ENCODE peak calls at places on chromosomes 6 and 20, in eight cellular contexts. O is mucosa of descending colon, P is heart left ventricle, A is fibroblast of villous mesenchyme, I is uterus, Z is ovary, Q is tibial nerve, L is fibroblast of the aortic adventitia. X is an unnamed sample.

GRCh38 chr6:30411515-30412207 is 66.7 kb downstream of the RPP21 start:
- DNase-seq in Q (no peak), L (peak), Z (no peak), A (peak), P (peak), I (no peak), O (peak), X (peak)

GRCh38 chr6:168990352-168990751 is 263.3 kb downstream of the THBS2 start:
- DNase-seq in L (no peak), I (no peak), A (no peak), P (no peak), O (no peak), Q (no peak), Z (no peak), X (no peak)

GRCh38 chr20:23361108-23361650 is 803 bp upstream of the GZF1 start:
- DNase-seq in O (no peak), A (peak), P (no peak), I (peak), Z (peak), Q (no peak), L (peak), X (peak)

GRCh38 chr20:63373996-63374395 is 12.8 kb upstream of the CHRNA4 start:
- DNase-seq in L (no peak), Z (no peak), P (no peak), O (no peak), A (no peak), Q (no peak), I (no peak), X (no peak)

GRCh38 chr20:3045042-3045815 is 623 bp upstream of the MRPS26 start:
- DNase-seq in I (peak), P (no peak), Z (no peak), A (peak), L (peak), O (no peak), Q (peak), X (peak)

GRCh38 chr6:46010771-46011170 is 4.9 kb downstream of the CLIC5 start:
- DNase-seq in I (no peak), L (no peak), A (no peak), P (peak), Z (no peak), Q (no peak), O (no peak), X (no peak)

GRCh38 chr6:112253842-112254816 is at the start of gene LAMA4:
- DNase-seq in Z (peak), Q (no peak), A (peak), P (peak), O (peak), I (peak), L (peak), X (peak)

GRCh38 chr6:19782588-19782987 is 54.6 kb upstream of the ID4 start:
- DNase-seq in I (no peak), Q (no peak), O (no peak), Z (no peak), L (no peak), A (no peak), P (no peak), X (no peak)

GRCh38 chr6:15754035-15754705 is 91.3 kb upstream of the DTNBP1 start:
- DNase-seq in Z (no peak), L (no peak), P (no peak), Q (no peak), I (no peak), O (no peak), A (peak), X (peak)

GRCh38 chr6:33197431-33198048 is 2.9 kb downstream of the RXRB start:
- DNase-seq in L (peak), A (peak), P (peak), Z (no peak), O (peak), I (no peak), Q (no peak), X (peak)

GRCh38 chr6:167713088-167713475 is 113.6 kb upstream of the AFDN start:
- DNase-seq in P (no peak), I (no peak), O (no peak), L (no peak), Q (no peak), A (no peak), Z (no peak), X (no peak)

GRCh38 chr20:41276317-41276751 is 41.2 kb downstream of the ZHX3 start:
- DNase-seq in Q (no peak), A (peak), I (no peak), O (no peak), P (peak), Z (peak), L (peak), X (no peak)

GRCh38 chr20:41342474-41343464 is 2.1 kb downstream of the LPIN3 start:
- DNase-seq in A (no peak), O (peak), Z (no peak), I (no peak), P (no peak), Q (no peak), L (no peak), X (no peak)

GRCh38 chr6:34970962-34971361 is 81.9 kb downstream of the ANKS1A start:
- DNase-seq in I (no peak), O (no peak), Q (no peak), P (no peak), L (peak), Z (no peak), A (peak), X (peak)

GRCh38 chr6:6712258-6712978 is 123.9 kb downstream of the LY86 start:
- DNase-seq in L (peak), I (no peak), Q (peak), P (no peak), Z (no peak), A (peak), O (peak), X (peak)

GRCh38 chr20:44056010-44056698 is 130.8 kb downstream of the JPH2 start:
- DNase-seq in O (no peak), P (no peak), Q (no peak), L (no peak), I (no peak), A (peak), Z (no peak), X (peak)

GRCh38 chr6:108655840-108656650 is 95.3 kb downstream of the FOXO3 start:
- DNase-seq in L (peak), Z (peak), P (peak), Q (no peak), A (peak), O (no peak), I (peak), X (peak)

DNA sequence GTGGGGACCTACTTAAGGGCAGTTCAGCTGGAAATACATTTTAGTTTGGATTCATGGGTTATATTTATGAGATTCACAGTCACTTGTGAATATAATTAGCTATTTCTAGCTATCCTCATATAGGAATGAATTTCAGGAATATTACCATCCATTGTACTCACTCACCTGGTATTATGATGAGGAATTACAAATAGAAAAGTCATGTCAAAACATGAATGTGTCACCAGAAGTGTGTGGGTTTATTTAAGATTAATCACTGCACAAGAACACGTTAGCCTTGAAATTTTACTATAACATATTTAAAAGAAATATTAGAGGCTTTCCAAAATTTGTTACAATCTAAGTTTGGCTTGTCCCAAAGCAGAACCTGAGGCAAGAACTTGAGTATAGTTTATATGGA is 510.5 kb downstream of the PHF3 start:
- DNase-seq in L (no peak), P (no peak), O (no peak), I (no peak), A (no peak), Z (no peak), Q (no peak), X (no peak)
- H3K4me3 ChIP-seq in L (no peak), P (no peak), O (no peak), I (no peak), A (no peak), Z (no peak), Q (no peak), X (no peak)

GRCh38 chr20:4815618-4816017 is 93.9 kb downstream of the PRND start:
- DNase-seq in P (no peak), L (no peak), Z (no peak), Q (no peak), A (no peak), I (no peak), O (no peak), X (no peak)
- TF ChIP-seq CTCF in P (no peak), L (no peak), Z (no peak), Q (no peak), A (no peak), I (no peak), O (no peak), X (no peak)

DNA sequence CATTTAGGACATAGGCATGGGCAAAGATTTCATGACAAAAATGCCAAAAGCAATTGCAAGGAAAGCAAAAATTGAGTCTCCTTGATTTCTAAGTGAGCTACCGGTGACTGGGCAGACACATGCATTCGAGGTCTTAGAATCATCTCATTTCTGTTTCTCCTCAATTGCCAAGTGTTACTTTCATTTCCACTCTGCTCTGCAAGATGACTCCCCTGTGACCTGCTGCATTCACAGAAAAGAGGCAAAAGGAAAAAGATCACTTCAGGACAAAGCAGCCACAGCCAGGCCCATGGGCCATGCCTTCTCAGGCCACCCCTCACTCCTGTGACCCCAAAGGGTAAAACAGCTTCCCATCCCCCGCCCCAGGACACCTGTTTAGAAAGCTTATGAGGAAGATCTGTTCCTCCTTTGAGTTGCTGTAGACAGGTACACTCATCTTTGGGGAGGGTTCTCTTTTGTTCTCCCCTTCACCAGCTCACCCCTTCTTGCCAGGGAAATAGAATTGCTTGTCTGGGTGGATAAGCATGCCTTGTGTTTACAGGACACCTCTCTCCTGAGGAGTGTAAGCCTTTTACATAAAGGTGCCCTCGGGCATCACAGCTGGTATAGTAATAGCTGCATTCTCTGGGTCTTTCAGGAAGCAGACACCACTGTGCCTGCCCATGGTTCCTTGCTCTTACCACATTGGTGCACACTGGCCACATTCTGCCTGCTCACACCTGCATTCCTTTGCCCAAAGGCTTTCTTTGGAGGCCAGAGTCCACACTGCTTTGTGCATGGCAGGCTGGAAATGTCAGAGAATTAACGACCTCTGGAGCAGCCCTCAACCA is 105.0 kb downstream of the SLC24A3 start:
- DNase-seq in Z (no peak), I (no peak), P (no peak), A (no peak), Q (no peak), L (no peak), O (no peak), X (no peak)
- H3K4me3 ChIP-seq in Z (no peak), I (no peak), P (no peak), A (no peak), Q (no peak), L (no peak), O (no peak), X (no peak)

DNA sequence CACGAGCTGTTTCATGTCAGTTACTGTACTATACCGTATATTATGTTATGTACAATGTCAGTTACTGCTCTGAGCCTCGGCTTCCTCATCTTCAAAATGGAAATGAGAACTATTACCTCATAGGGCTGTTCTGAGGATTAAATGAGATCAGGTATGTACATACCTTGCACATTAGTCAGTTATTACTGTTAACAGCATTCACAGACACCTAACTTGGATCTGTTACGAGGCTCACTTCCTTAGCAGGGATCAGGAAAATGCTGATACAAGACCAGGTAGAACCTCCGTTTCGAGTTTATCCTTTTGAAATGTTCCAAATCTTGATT is 69.7 kb upstream of the TBC1D7 start:
- DNase-seq in O (no peak), A (no peak), P (no peak), L (no peak), Z (no peak), Q (no peak), I (no peak), X (no peak)
- TF ChIP-seq CTCF in O (no peak), A (no peak), P (no peak), L (no peak), Z (no peak), Q (no peak), I (no peak), X (no peak)